ENCODE peak calls at places on chromosomes 11 and 22, in four cellular contexts. K, H, N and P are unnamed samples.

GRCh38 chr11:26073646-26074045 is 258.3 kb upstream of the ANO3 start:
- DNase-seq in K (no peak), H (no peak), N (no peak), P (no peak)

GRCh38 chr22:45918455-45919370 is 58.2 kb downstream of the WNT7B start:
- DNase-seq in K (no peak), H (no peak), N (no peak), P (peak)

GRCh38 chr11:134583397-134583990 is 171.5 kb upstream of the B3GAT1 start:
- DNase-seq in K (no peak), H (no peak), N (no peak), P (no peak)

GRCh38 chr11:114624455-114625207 is 29.0 kb upstream of the NXPE4 start:
- DNase-seq in K (no peak), H (peak), N (no peak), P (no peak)

GRCh38 chr11:128518493-128519207 is 68.7 kb downstream of the ETS1 start:
- DNase-seq in K (no peak), H (no peak), N (no peak), P (no peak)

GRCh38 chr11:98940913-98941312 is 79.8 kb upstream of the CNTN5 start:
- DNase-seq in K (no peak), H (no peak), N (no peak), P (no peak)

GRCh38 chr11:92707173-92707619 is 262.3 kb upstream of the MTNR1B start:
- DNase-seq in K (no peak), H (no peak), N (no peak), P (no peak)

GRCh38 chr11:2483426-2483825 is 38.6 kb downstream of the KCNQ1 start:
- DNase-seq in K (no peak), H (no peak), N (no peak), P (no peak)

GRCh38 chr22:27207907-27208306 is 550.5 kb downstream of the MIAT start:
- DNase-seq in K (no peak), H (no peak), N (no peak), P (peak)

GRCh38 chr11:118608268-118609214 is 1.1 kb downstream of the PHLDB1 start:
- DNase-seq in K (no peak), H (peak), N (no peak), P (peak)

GRCh38 chr11:128246364-128247234 is 340.8 kb downstream of the ETS1 start:
- DNase-seq in K (no peak), H (no peak), N (no peak), P (no peak)

GRCh38 chr11:58992489-58992888 is 53.2 kb downstream of the GLYATL1 start:
- DNase-seq in K (no peak), H (peak), N (no peak), P (no peak)

GRCh38 chr11:103109818-103110388 is 677 bp downstream of the DYNC2H1 start:
- DNase-seq in K (no peak), H (no peak), N (no peak), P (no peak)

GRCh38 chr11:70595016-70595415 is 196.7 kb downstream of the CTTN start:
- DNase-seq in K (no peak), H (no peak), N (no peak), P (no peak)

GRCh38 chr11:67352546-67353316 is 615 bp downstream of the POLD4 start:
- DNase-seq in K (no peak), H (peak), N (no peak), P (no peak)

GRCh38 chr11:66388746-66389386 is 17.3 kb upstream of the SLC29A2 start:
- DNase-seq in K (no peak), H (peak), N (peak), P (peak)

GRCh38 chr22:44394246-44395115 is 81.7 kb upstream of the SHISAL1 start:
- DNase-seq in K (no peak), H (no peak), N (no peak), P (no peak)

GRCh38 chr11:72223615-72224586 is 666 bp upstream of the INPPL1 start:
- DNase-seq in K (peak), H (peak), N (no peak), P (no peak)

GRCh38 chr22:36937319-36938027 is 24.0 kb downstream of the CSF2RB start:
- DNase-seq in K (no peak), H (no peak), N (no peak), P (no peak)

GRCh38 chr11:65633390-65634139 is 4.3 kb upstream of the SIPA1 start:
- DNase-seq in K (no peak), H (no peak), N (no peak), P (no peak)

GRCh38 chr11:112776834-112777793 is 184.1 kb upstream of the NCAM1 start:
- DNase-seq in K (no peak), H (no peak), N (no peak), P (no peak)

GRCh38 chr11:28243057-28243456 is 134.9 kb downstream of the METTL15 start:
- DNase-seq in K (no peak), H (no peak), N (no peak), P (no peak)

GRCh38 chr11:69295995-69296889 is 2.3 kb downstream of the MYEOV start:
- DNase-seq in K (no peak), H (no peak), N (peak), P (peak)

GRCh38 chr11:34302046-34302921 is 55.5 kb downstream of the ABTB2 start:
- DNase-seq in K (no peak), H (peak), N (peak), P (no peak)

GRCh38 chr11:19955660-19956059 is 204.6 kb downstream of the DBX1 start:
- DNase-seq in K (no peak), H (no peak), N (no peak), P (no peak)

GRCh38 chr11:27977031-27977430 is 130.9 kb downstream of the KIF18A start:
- DNase-seq in K (no peak), H (no peak), N (no peak), P (no peak)

GRCh38 chr22:29043906-29044575 is 17.6 kb downstream of the C22orf31 start:
- DNase-seq in K (no peak), H (no peak), N (peak), P (no peak)

GRCh38 chr22:24068377-24068680 is 57.2 kb downstream of the CABIN1 start:
- DNase-seq in K (no peak), H (no peak), N (no peak), P (no peak)

GRCh38 chr22:23305922-23306374 is 125.6 kb downstream of the BCR start:
- DNase-seq in K (no peak), H (no peak), N (no peak), P (no peak)

GRCh38 chr22:35437038-35437437 is 37.1 kb downstream of the MCM5 start:
- DNase-seq in K (no peak), H (peak), N (no peak), P (peak)

GRCh38 chr11:129215506-129216245 is 23.6 kb upstream of the ARHGAP32 start:
- DNase-seq in K (no peak), H (no peak), N (no peak), P (no peak)

GRCh38 chr11:95419915-95420314 is 188.9 kb upstream of the SESN3 start:
- DNase-seq in K (no peak), H (no peak), N (peak), P (no peak)

GRCh38 chr11:118915941-118916841 is 9.5 kb downstream of the BCL9L start:
- DNase-seq in K (no peak), H (no peak), N (no peak), P (peak)

GRCh38 chr11:67211656-67212436 is 54.4 kb upstream of the GRK2 start:
- DNase-seq in K (no peak), H (no peak), N (no peak), P (no peak)

GRCh38 chr11:40273192-40273732 is 1186.2 kb downstream of the LRRC4C start:
- DNase-seq in K (no peak), H (no peak), N (no peak), P (no peak)

GRCh38 chr11:45745065-45745811 is 59.7 kb upstream of the SLC35C1 start:
- DNase-seq in K (no peak), H (no peak), N (no peak), P (no peak)